ENCODE peak calls at places on chromosomes 3 and 15, in four cellular contexts. O is A549, J is HepG2, L is GM12878. K is an unnamed sample.

GRCh38 chr3:150412599-150413069 is 4.5 kb downstream of the TSC22D2 start:
- DNase-seq in O (peak), J (peak), L (no peak), K (no peak)

GRCh38 chr3:155238845-155239244 is 54.6 kb downstream of the STRIT1 start:
- DNase-seq in O (no peak), J (no peak), L (no peak), K (no peak)

GRCh38 chr3:105878061-105878460 is 9.2 kb upstream of the CBLB start:
- DNase-seq in O (no peak), J (no peak), L (no peak), K (no peak)

GRCh38 chr3:50375200-50375931 is 16.0 kb upstream of the TMEM115 start:
- DNase-seq in O (no peak), J (no peak), L (no peak), K (peak)

GRCh38 chr3:167843886-167844285 is 108.4 kb downstream of the SERPINI1 start:
- DNase-seq in O (no peak), J (no peak), L (no peak), K (no peak)

GRCh38 chr15:39834256-39834655 is 51.6 kb upstream of the FSIP1 start:
- DNase-seq in O (no peak), J (no peak), L (no peak), K (no peak)

GRCh38 chr3:129676985-129677384 is 70.5 kb upstream of the PLXND1 start:
- DNase-seq in O (no peak), J (no peak), L (no peak), K (no peak)

GRCh38 chr15:55151621-55152020 is 45.1 kb downstream of the RSL24D1 start:
- DNase-seq in O (no peak), J (no peak), L (no peak), K (no peak)

GRCh38 chr3:195073866-195074860 is 196.8 kb downstream of the XXYLT1 start:
- DNase-seq in O (no peak), J (no peak), L (no peak), K (no peak)

GRCh38 chr3:128623762-128624176 is 26.8 kb downstream of the RPN1 start:
- DNase-seq in O (no peak), J (no peak), L (no peak), K (no peak)

GRCh38 chr3:126034481-126035361 is 49.2 kb downstream of the SLC41A3 start:
- DNase-seq in O (no peak), J (no peak), L (no peak), K (peak)

GRCh38 chr3:30344288-30344687 is 262.1 kb upstream of the TGFBR2 start:
- DNase-seq in O (peak), J (peak), L (no peak), K (no peak)

GRCh38 chr15:31273258-31273941 is 53.2 kb upstream of the KLF13 start:
- DNase-seq in O (no peak), J (no peak), L (no peak), K (peak)

GRCh38 chr3:157789162-157789561 is 285.9 kb upstream of the VEPH1 start:
- DNase-seq in O (no peak), J (no peak), L (no peak), K (no peak)

GRCh38 chr3:98322686-98323085 is 31.0 kb upstream of the OR5K4 start:
- DNase-seq in O (no peak), J (no peak), L (no peak), K (no peak)

GRCh38 chr3:186220886-186221285 is 112.0 kb upstream of the ETV5 start:
- DNase-seq in O (no peak), J (no peak), L (no peak), K (no peak)

GRCh38 chr3:122986790-122987189 is 40.8 kb downstream of the SEMA5B start:
- DNase-seq in O (no peak), J (no peak), L (no peak), K (no peak)

GRCh38 chr3:8644748-8645390 is at the start of gene SSUH2:
- DNase-seq in O (no peak), J (no peak), L (no peak), K (no peak)

GRCh38 chr3:152664766-152665165 is 170.2 kb upstream of the P2RY1 start:
- DNase-seq in O (no peak), J (no peak), L (no peak), K (no peak)

GRCh38 chr3:196227629-196228493 is 11.5 kb downstream of the SLC51A start:
- DNase-seq in O (no peak), J (peak), L (no peak), K (no peak)

GRCh38 chr3:170346481-170347125 is 10.9 kb upstream of the SKIL start:
- DNase-seq in O (peak), J (no peak), L (no peak), K (no peak)

GRCh38 chr3:43288366-43288765 is 2.0 kb downstream of the SNRK start:
- DNase-seq in O (no peak), J (no peak), L (no peak), K (no peak)

DNA sequence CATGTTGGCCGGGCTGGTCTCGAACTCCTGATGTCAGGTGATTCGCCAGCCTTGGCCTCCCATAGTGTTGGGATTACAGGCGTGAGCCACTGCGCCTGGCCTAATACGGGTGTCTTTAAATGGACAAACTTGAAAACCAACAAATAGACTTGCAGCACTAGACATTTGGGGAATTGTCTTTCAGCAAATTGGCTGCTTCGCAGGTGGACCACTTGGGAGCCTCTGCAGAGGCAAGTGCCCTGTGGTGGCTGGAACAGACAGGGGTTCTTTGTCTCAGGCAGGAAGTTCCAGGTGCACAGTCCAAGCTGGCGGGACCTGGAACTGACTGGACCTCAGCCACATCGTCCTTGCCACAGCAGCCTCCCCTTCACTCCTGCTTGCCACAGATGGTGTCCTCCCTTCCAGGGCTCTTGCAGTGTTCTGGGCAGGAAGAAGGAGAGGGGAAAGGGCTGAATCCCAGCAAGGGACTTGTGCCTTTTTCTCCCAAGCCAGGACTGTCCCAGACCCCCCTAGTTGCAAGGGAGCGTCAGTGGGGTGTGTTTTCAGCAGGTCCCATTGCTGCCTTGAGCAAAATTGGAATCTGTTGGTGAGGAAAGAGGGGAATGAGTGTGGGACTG is 94.3 kb downstream of the TBC1D2B start:
- DNase-seq in O (no peak), J (peak), L (no peak), K (no peak)
- TF ChIP-seq PBX3 in O (no peak), J (no peak), L (no peak), K (no peak)

GRCh38 chr15:83602021-83602420 is 51.9 kb upstream of the ADAMTSL3 start:
- DNase-seq in O (peak), J (no peak), L (no peak), K (no peak)
- TF ChIP-seq PBX3 in O (no peak), J (no peak), L (no peak), K (no peak)

DNA sequence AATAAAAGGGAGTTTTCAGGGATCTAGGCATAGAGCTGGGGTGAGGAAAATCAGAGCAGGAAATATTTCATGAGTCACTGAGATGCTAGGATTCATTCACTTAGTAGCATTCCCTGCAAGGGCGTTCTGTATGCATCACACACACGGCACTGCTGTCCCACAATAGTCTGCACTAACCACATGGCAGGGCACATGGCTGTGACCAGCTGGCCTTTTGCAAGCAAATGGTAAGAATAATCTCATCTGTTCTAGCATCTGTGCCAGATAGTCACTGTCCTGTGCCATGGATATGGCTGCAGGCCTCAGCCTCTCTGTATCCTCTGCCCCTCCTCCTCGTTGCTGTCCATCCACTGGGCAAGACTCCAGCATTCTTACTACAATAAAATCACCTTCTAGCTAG is 37.8 kb downstream of the BOC start:
- DNase-seq in O (peak), J (no peak), L (no peak), K (peak)
- TF ChIP-seq PBX3 in O (no peak), J (no peak), L (no peak), K (peak)

DNA sequence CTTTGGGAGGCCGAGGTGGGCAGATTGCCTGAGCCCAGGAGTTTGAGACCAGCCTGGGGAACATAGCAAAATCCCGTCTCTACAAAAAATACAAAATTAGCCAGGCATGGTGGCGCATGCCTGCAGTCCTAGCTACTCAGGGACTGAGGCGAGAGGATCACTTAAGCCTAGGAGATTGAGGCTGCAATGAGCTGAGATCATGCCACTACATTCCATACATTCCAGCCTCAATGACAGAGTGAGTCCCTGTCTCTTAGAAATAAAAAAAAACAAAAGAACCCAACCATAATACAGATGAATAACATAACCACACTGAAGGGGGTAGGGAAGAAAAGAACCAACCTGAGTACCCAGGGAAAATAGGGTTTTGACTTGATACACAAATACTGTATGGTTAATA is 19.7 kb upstream of the CGNL1 start:
- DNase-seq in O (no peak), J (peak), L (no peak), K (no peak)
- TF ChIP-seq PBX3 in O (no peak), J (no peak), L (no peak), K (no peak)